ENCODE peak calls at places on chromosomes 1 and 21, in nine cellular contexts. G, Q, K, E, Z, R, A, N and C are unnamed samples.

GRCh38 chr1:112673589-112674439 is 645 bp upstream of the MOV10 start:
- DNase-seq in G (no peak), Q (peak; percentile 47), K (peak; percentile 53), E (peak; percentile 83), Z (peak; percentile 22), R (peak; percentile 78), A (no peak), N (peak; percentile 66), C (no peak)

GRCh38 chr21:40120944-40121575 is 253.8 kb downstream of the PCP4 start:
- DNase-seq in G (no peak), Q (peak; percentile 49), K (peak; percentile 38), E (peak; percentile 3), Z (no peak), R (peak; percentile 43), A (no peak), N (no peak), C (no peak)

GRCh38 chr21:41605178-41605933 is 97.4 kb upstream of the TMPRSS2 start:
- DNase-seq in G (no peak), Q (no peak), K (no peak), E (no peak), Z (no peak), R (no peak), A (peak; percentile 36), N (no peak), C (no peak)

GRCh38 chr1:9362488-9362887 is 69.8 kb downstream of the SPSB1 start:
- DNase-seq in G (no peak), Q (peak; percentile 61), K (peak; percentile 37), E (no peak), Z (no peak), R (peak; percentile 31), A (no peak), N (no peak), C (no peak)

GRCh38 chr1:160837558-160838205 is 25.0 kb downstream of the CD244 start:
- DNase-seq in G (peak; percentile 81), Q (peak; percentile 56), K (no peak), E (peak; percentile 6), Z (peak; percentile 29), R (peak; percentile 94), A (no peak), N (peak; percentile 6), C (peak; percentile 56)

GRCh38 chr1:206105612-206106011 is 11.6 kb downstream of the AVPR1B start:
- DNase-seq in G (no peak), Q (no peak), K (no peak), E (no peak), Z (no peak), R (no peak), A (no peak), N (no peak), C (no peak)

GRCh38 chr21:39535646-39536437 is 76.9 kb upstream of the B3GALT5 start:
- DNase-seq in G (no peak), Q (no peak), K (no peak), E (no peak), Z (no peak), R (no peak), A (no peak), N (no peak), C (no peak)

GRCh38 chr1:18256318-18257235 is 149.0 kb downstream of the IGSF21 start:
- DNase-seq in G (peak; percentile 27), Q (peak; percentile 12), K (peak; percentile 30), E (peak; percentile 23), Z (peak; percentile 56), R (peak; percentile 29), A (no peak), N (peak; percentile 13), C (no peak)

GRCh38 chr1:218659911-218660677 is 315.0 kb downstream of the TGFB2 start:
- DNase-seq in G (no peak), Q (no peak), K (no peak), E (peak; percentile 42), Z (no peak), R (no peak), A (no peak), N (peak; percentile 42), C (no peak)

GRCh38 chr1:223175032-223175431 is 32.0 kb upstream of the TLR5 start:
- DNase-seq in G (no peak), Q (no peak), K (no peak), E (no peak), Z (peak; percentile 29), R (no peak), A (no peak), N (no peak), C (no peak)

GRCh38 chr1:206411321-206411720 is 59.0 kb upstream of the IKBKE start:
- DNase-seq in G (no peak), Q (no peak), K (no peak), E (no peak), Z (no peak), R (no peak), A (no peak), N (no peak), C (no peak)

GRCh38 chr1:204709021-204709420 is 23.5 kb upstream of the LRRN2 start:
- DNase-seq in G (no peak), Q (no peak), K (no peak), E (no peak), Z (no peak), R (no peak), A (no peak), N (no peak), C (no peak)

GRCh38 chr1:207035877-207036558 is 3.5 kb upstream of the C1orf116 start:
- DNase-seq in G (peak; percentile 13), Q (no peak), K (no peak), E (no peak), Z (no peak), R (no peak), A (no peak), N (no peak), C (no peak)

GRCh38 chr1:54331843-54332688 is 74.1 kb downstream of the SSBP3 start:
- DNase-seq in G (no peak), Q (no peak), K (no peak), E (no peak), Z (peak; percentile 77), R (no peak), A (no peak), N (no peak), C (no peak)

GRCh38 chr1:30751830-30752650 is 5.5 kb downstream of the LAPTM5 start:
- DNase-seq in G (no peak), Q (no peak), K (no peak), E (no peak), Z (no peak), R (peak; percentile 61), A (no peak), N (no peak), C (no peak)

GRCh38 chr1:205572426-205572825 is 59.4 kb downstream of the ELK4 start:
- DNase-seq in G (no peak), Q (no peak), K (no peak), E (no peak), Z (peak; percentile 6), R (no peak), A (no peak), N (no peak), C (no peak)

GRCh38 chr1:160621633-160622413 is 25.0 kb downstream of the SLAMF1 start:
- DNase-seq in G (no peak), Q (no peak), K (no peak), E (no peak), Z (no peak), R (no peak), A (no peak), N (no peak), C (no peak)

GRCh38 chr1:228079601-228080263 is 2.8 kb upstream of the ARF1 start:
- DNase-seq in G (no peak), Q (no peak), K (no peak), E (no peak), Z (no peak), R (no peak), A (no peak), N (no peak), C (no peak)

GRCh38 chr1:199545780-199546179 is 481.7 kb upstream of the NR5A2 start:
- DNase-seq in G (no peak), Q (no peak), K (no peak), E (peak; percentile 11), Z (peak; percentile 56), R (peak; percentile 37), A (no peak), N (no peak), C (no peak)

GRCh38 chr1:30372792-30373433 is 350.5 kb downstream of the MATN1 start:
- DNase-seq in G (no peak), Q (no peak), K (no peak), E (no peak), Z (no peak), R (no peak), A (no peak), N (no peak), C (no peak)

GRCh38 chr1:152107984-152108898 is 7.0 kb downstream of the TCHH start:
- DNase-seq in G (no peak), Q (no peak), K (no peak), E (peak; percentile 69), Z (no peak), R (no peak), A (no peak), N (no peak), C (no peak)

GRCh38 chr1:151693057-151693651 is 23.4 kb downstream of the CELF3 start:
- DNase-seq in G (no peak), Q (peak; percentile 60), K (peak; percentile 33), E (peak; percentile 62), Z (peak; percentile 60), R (peak; percentile 46), A (no peak), N (peak; percentile 22), C (no peak)

GRCh38 chr21:34904526-34905298 is 144.4 kb downstream of the RUNX1 start:
- DNase-seq in G (no peak), Q (no peak), K (no peak), E (no peak), Z (no peak), R (no peak), A (no peak), N (no peak), C (no peak)

GRCh38 chr1:190754769-190755168 is 277.1 kb upstream of the BRINP3 start:
- DNase-seq in G (no peak), Q (no peak), K (no peak), E (peak; percentile 80), Z (no peak), R (peak; percentile 4), A (peak; percentile 23), N (no peak), C (no peak)

GRCh38 chr1:12556957-12557935 is 60.8 kb downstream of the DHRS3 start:
- DNase-seq in G (no peak), Q (no peak), K (no peak), E (no peak), Z (no peak), R (no peak), A (no peak), N (no peak), C (no peak)

GRCh38 chr21:35039595-35040291 is 9.4 kb downstream of the RUNX1 start:
- DNase-seq in G (peak; percentile 19), Q (no peak), K (no peak), E (no peak), Z (no peak), R (peak; percentile 54), A (no peak), N (no peak), C (no peak)

GRCh38 chr1:52502789-52503188 is 50.1 kb downstream of the TUT4 start:
- DNase-seq in G (no peak), Q (peak; percentile 3), K (no peak), E (peak; percentile 1), Z (no peak), R (peak; percentile 13), A (no peak), N (no peak), C (no peak)

GRCh38 chr21:43864806-43865470 is at the start of gene AGPAT3:
- DNase-seq in G (peak; percentile 59), Q (peak; percentile 32), K (peak; percentile 42), E (no peak), Z (no peak), R (peak; percentile 21), A (no peak), N (no peak), C (no peak)

GRCh38 chr21:45620201-45620600 is 23.3 kb upstream of the PCBP3 start:
- DNase-seq in G (no peak), Q (no peak), K (no peak), E (no peak), Z (no peak), R (no peak), A (no peak), N (no peak), C (no peak)

GRCh38 chr1:43783671-43784205 is 76.4 kb downstream of the ST3GAL3 start:
- DNase-seq in G (no peak), Q (no peak), K (no peak), E (no peak), Z (no peak), R (no peak), A (no peak), N (no peak), C (no peak)